ENCODE peak calls at places on chromosomes 11 and 22, in ten cellular contexts. C is activated T-cell treated with anti-CD3 and anti-CD28 coated beads for 24 hours, U is mesenchymal stem cell, K is activated T-helper 1 cell treated with Interleukin-2 at 50 U/mL for 16 hours, I is fibroblast of the aortic adventitia, S is pancreas, Y is Calu3, W is A172, Q is choroid plexus epithelial cell, B is thoracic aorta. P is an unnamed sample.

GRCh38 chr22:30287626-30288413 is 1.5 kb downstream of the CASTOR1 start:
- DNase-seq in K (peak), I (peak), W (peak), C (peak), U (peak), B (no peak), S (peak), Y (peak), Q (peak), P (peak)

GRCh38 chr22:10741210-10741609 is 4786.8 kb upstream of the OR11H1 start:
- DNase-seq in Q (no peak), I (no peak), U (no peak), K (no peak), W (no peak), B (no peak), S (no peak), C (no peak), Y (no peak), P (no peak)

GRCh38 chr11:16774920-16775603 is 36.6 kb downstream of the C11orf58 start:
- DNase-seq in B (no peak), U (no peak), K (no peak), I (no peak), W (no peak), Q (no peak), S (no peak), C (no peak), Y (no peak), P (no peak)

GRCh38 chr11:72724851-72725730 is 27.1 kb downstream of the ARAP1 start:
- DNase-seq in Y (peak), I (peak), Q (peak), K (peak), B (no peak), C (peak), S (peak), W (peak), U (peak), P (peak)

GRCh38 chr11:129455756-129456436 is 80.2 kb downstream of the BARX2 start:
- DNase-seq in B (no peak), W (no peak), U (no peak), C (no peak), I (peak), Y (no peak), S (no peak), K (no peak), Q (no peak), P (no peak)

GRCh38 chr11:844693-845644 is 2.3 kb downstream of the TSPAN4 start:
- DNase-seq in U (peak), W (peak), K (no peak), B (peak), Y (peak), S (peak), C (no peak), I (peak), Q (peak), P (peak)

GRCh38 chr11:27370374-27370773 is 7.4 kb upstream of the CCDC34 start:
- DNase-seq in I (no peak), K (no peak), W (no peak), S (no peak), B (no peak), U (peak), Y (no peak), C (no peak), Q (no peak), P (no peak)

GRCh38 chr11:28017816-28018215 is 90.1 kb downstream of the KIF18A start:
- DNase-seq in Q (peak), K (no peak), W (no peak), C (no peak), U (peak), S (no peak), Y (no peak), I (peak), B (no peak), P (no peak)

GRCh38 chr22:46378499-46379300 is 43.2 kb downstream of the TRMU start:
- DNase-seq in U (no peak), S (no peak), Y (peak), B (no peak), K (no peak), C (no peak), W (no peak), I (no peak), Q (no peak), P (no peak)

GRCh38 chr11:119671048-119671447 is 58.0 kb downstream of the NECTIN1 start:
- DNase-seq in S (no peak), B (no peak), I (peak), W (no peak), Q (peak), K (no peak), Y (no peak), C (no peak), U (peak), P (no peak)

GRCh38 chr11:65043881-65044501 is 3.0 kb downstream of the SAC3D1 start:
- DNase-seq in S (no peak), K (no peak), U (no peak), B (no peak), W (peak), Q (no peak), C (no peak), I (peak), Y (no peak), P (no peak)

GRCh38 chr11:87180743-87181142 is 143.0 kb downstream of the TMEM135 start:
- DNase-seq in Q (peak), B (no peak), K (no peak), Y (no peak), C (no peak), W (peak), I (peak), U (peak), S (no peak), P (no peak)

GRCh38 chr11:2273771-2274170 is 3.4 kb upstream of the ASCL2 start:
- DNase-seq in B (no peak), S (no peak), C (no peak), Q (no peak), I (no peak), Y (no peak), W (no peak), U (no peak), K (no peak), P (no peak)

GRCh38 chr22:37545703-37546435 is 14.4 kb upstream of the CDC42EP1 start:
- DNase-seq in C (no peak), B (peak), I (peak), S (peak), Q (peak), W (peak), U (peak), K (no peak), Y (peak), P (peak)

GRCh38 chr11:119144825-119145476 is 3.9 kb upstream of the ABCG4 start:
- DNase-seq in C (no peak), B (no peak), I (peak), S (peak), Q (peak), Y (peak), W (peak), K (no peak), U (peak), P (peak)

GRCh38 chr11:45654741-45655283 is 10.6 kb downstream of the CHST1 start:
- DNase-seq in S (no peak), W (no peak), K (no peak), I (no peak), Y (no peak), Q (no peak), C (no peak), B (no peak), U (no peak), P (no peak)

GRCh38 chr11:33310720-33311500 is 53.7 kb downstream of the HIPK3 start:
- DNase-seq in W (peak), U (peak), Q (peak), I (no peak), C (no peak), K (no peak), S (no peak), B (no peak), Y (no peak), P (no peak)

P was measured in WTC11.